ENCODE peak calls at places on chromosomes 16 and 17, in six cellular contexts. One of them, this sample, is unnamed.

GRCh38 chr16:27729516-27730304 is 179.8 kb downstream of the KATNIP start:
- DNase-seq in H1: no peak
- DNase-seq in H9: no peak
- DNase-seq in IMR-90: peak; percentile 55
- DNase-seq in neuronal stem cell: no peak
- DNase-seq in trophoblast cell: no peak
- DNase-seq in this sample: no peak

GRCh38 chr16:16033208-16033717 is 83.8 kb downstream of the ABCC1 start:
- DNase-seq in H1: no peak
- DNase-seq in H9: no peak
- DNase-seq in trophoblast cell: no peak
- DNase-seq in IMR-90: no peak
- DNase-seq in neuronal stem cell: no peak
- DNase-seq in this sample: no peak

GRCh38 chr17:8326591-8327583 is 12.8 kb upstream of the ODF4 start:
- DNase-seq in H1: peak; percentile 74
- DNase-seq in IMR-90: no peak
- DNase-seq in trophoblast cell: no peak
- DNase-seq in neuronal stem cell: no peak
- DNase-seq in H9: no peak
- DNase-seq in this sample: peak; percentile 45

GRCh38 chr17:78899361-78900260 is 3.4 kb downstream of the CEP295NL start:
- DNase-seq in H9: peak; percentile 72
- DNase-seq in IMR-90: no peak
- DNase-seq in H1: peak; percentile 74
- DNase-seq in trophoblast cell: peak; percentile 99
- DNase-seq in neuronal stem cell: no peak
- DNase-seq in this sample: no peak

GRCh38 chr16:30875881-30876791 is 17.7 kb downstream of the BCL7C start:
- DNase-seq in neuronal stem cell: no peak
- DNase-seq in IMR-90: peak; percentile 26
- DNase-seq in trophoblast cell: peak; percentile 92
- DNase-seq in H9: no peak
- DNase-seq in H1: no peak
- DNase-seq in this sample: peak; percentile 1

GRCh38 chr17:81171941-81172340 is 5.9 kb upstream of the AATK start:
- DNase-seq in IMR-90: peak; percentile 13
- DNase-seq in trophoblast cell: no peak
- DNase-seq in H9: no peak
- DNase-seq in H1: no peak
- DNase-seq in neuronal stem cell: no peak
- DNase-seq in this sample: no peak

GRCh38 chr17:32267690-32268205 is 2.1 kb downstream of the RHBDL3 start:
- DNase-seq in IMR-90: no peak
- DNase-seq in trophoblast cell: peak; percentile 31
- DNase-seq in neuronal stem cell: no peak
- DNase-seq in H9: peak; percentile 65
- DNase-seq in H1: peak; percentile 56
- DNase-seq in this sample: peak; percentile 18

GRCh38 chr17:32854177-32854576 is 22.7 kb downstream of the MYO1D start:
- DNase-seq in H1: no peak
- DNase-seq in trophoblast cell: peak; percentile 43
- DNase-seq in neuronal stem cell: no peak
- DNase-seq in H9: no peak
- DNase-seq in IMR-90: no peak
- DNase-seq in this sample: no peak

GRCh38 chr17:48637323-48638260 is 11.4 kb upstream of the HOXB9 start:
- DNase-seq in H1: no peak
- DNase-seq in H9: no peak
- DNase-seq in trophoblast cell: peak; percentile 96
- DNase-seq in IMR-90: peak; percentile 85
- DNase-seq in neuronal stem cell: no peak
- DNase-seq in this sample: peak; percentile 99

GRCh38 chr16:56539667-56540066 is 19.8 kb upstream of the BBS2 start:
- DNase-seq in H9: no peak
- DNase-seq in H1: no peak
- DNase-seq in trophoblast cell: no peak
- DNase-seq in neuronal stem cell: no peak
- DNase-seq in IMR-90: no peak
- DNase-seq in this sample: no peak

GRCh38 chr17:39486242-39486641 is 25.0 kb downstream of the CDK12 start:
- DNase-seq in trophoblast cell: peak; percentile 78
- DNase-seq in H1: no peak
- DNase-seq in H9: no peak
- DNase-seq in IMR-90: peak; percentile 77
- DNase-seq in neuronal stem cell: no peak
- DNase-seq in this sample: peak; percentile 44

GRCh38 chr16:23276821-23277220 is 25.3 kb upstream of the SCNN1B start:
- DNase-seq in neuronal stem cell: no peak
- DNase-seq in H1: no peak
- DNase-seq in IMR-90: no peak
- DNase-seq in H9: no peak
- DNase-seq in trophoblast cell: no peak
- DNase-seq in this sample: no peak

GRCh38 chr17:6524520-6524919 is 31.8 kb downstream of the PITPNM3 start:
- DNase-seq in H9: peak; percentile 10
- DNase-seq in H1: no peak
- DNase-seq in neuronal stem cell: no peak
- DNase-seq in IMR-90: peak; percentile 27
- DNase-seq in trophoblast cell: peak; percentile 4
- DNase-seq in this sample: no peak

GRCh38 chr17:48048321-48049140 is at the start of gene NFE2L1:
- DNase-seq in IMR-90: peak; percentile 90
- DNase-seq in neuronal stem cell: no peak
- DNase-seq in H9: peak; percentile 95
- DNase-seq in H1: no peak
- DNase-seq in trophoblast cell: peak; percentile 71
- DNase-seq in this sample: peak; percentile 95

GRCh38 chr16:12675852-12676251 is 127.8 kb downstream of the CPPED1 start:
- DNase-seq in trophoblast cell: peak; percentile 8
- DNase-seq in H1: no peak
- DNase-seq in IMR-90: peak; percentile 75
- DNase-seq in H9: no peak
- DNase-seq in neuronal stem cell: no peak
- DNase-seq in this sample: peak; percentile 74

GRCh38 chr16:30948087-30948955 is 547 bp upstream of the ORAI3 start:
- DNase-seq in H9: peak; percentile 100
- DNase-seq in neuronal stem cell: peak; percentile 100
- DNase-seq in trophoblast cell: peak; percentile 85
- DNase-seq in H1: peak; percentile 98
- DNase-seq in IMR-90: peak; percentile 96
- DNase-seq in this sample: peak; percentile 100

GRCh38 chr17:21388066-21388465 is 11.9 kb downstream of the KCNJ12 start:
- DNase-seq in neuronal stem cell: no peak
- DNase-seq in H1: no peak
- DNase-seq in IMR-90: no peak
- DNase-seq in H9: no peak
- DNase-seq in trophoblast cell: no peak
- DNase-seq in this sample: no peak

GRCh38 chr17:52147872-52148271 is 10.6 kb downstream of the CA10 start:
- DNase-seq in H1: no peak
- DNase-seq in trophoblast cell: no peak
- DNase-seq in H9: no peak
- DNase-seq in neuronal stem cell: no peak
- DNase-seq in IMR-90: no peak
- DNase-seq in this sample: peak; percentile 55

GRCh38 chr16:70737377-70738082 is 51.7 kb upstream of the MTSS2 start:
- DNase-seq in trophoblast cell: peak; percentile 24
- DNase-seq in H1: no peak
- DNase-seq in neuronal stem cell: no peak
- DNase-seq in H9: no peak
- DNase-seq in IMR-90: peak; percentile 99
- DNase-seq in this sample: peak; percentile 93

GRCh38 chr16:79662673-79663313 is 62.3 kb upstream of the MAF start:
- DNase-seq in H9: no peak
- DNase-seq in neuronal stem cell: no peak
- DNase-seq in trophoblast cell: peak; percentile 5
- DNase-seq in H1: no peak
- DNase-seq in IMR-90: no peak
- DNase-seq in this sample: no peak

GRCh38 chr17:65023791-65024190 is 32.7 kb downstream of the GNA13 start:
- DNase-seq in H1: no peak
- DNase-seq in trophoblast cell: no peak
- DNase-seq in IMR-90: no peak
- DNase-seq in neuronal stem cell: no peak
- DNase-seq in H9: no peak
- DNase-seq in this sample: no peak

GRCh38 chr17:37361543-37361942 is 14.2 kb upstream of the C17orf78 start:
- DNase-seq in H9: no peak
- DNase-seq in neuronal stem cell: no peak
- DNase-seq in H1: no peak
- DNase-seq in IMR-90: no peak
- DNase-seq in trophoblast cell: peak; percentile 50
- DNase-seq in this sample: no peak

GRCh38 chr17:36524428-36524876 is 10.2 kb downstream of the MYO19 start:
- DNase-seq in trophoblast cell: no peak
- DNase-seq in H1: no peak
- DNase-seq in neuronal stem cell: no peak
- DNase-seq in IMR-90: peak; percentile 41
- DNase-seq in H9: no peak
- DNase-seq in this sample: no peak

GRCh38 chr16:63890072-63890471 is 1231.8 kb downstream of the CDH11 start:
- DNase-seq in neuronal stem cell: no peak
- DNase-seq in trophoblast cell: no peak
- DNase-seq in H1: no peak
- DNase-seq in IMR-90: peak; percentile 4
- DNase-seq in H9: no peak
- DNase-seq in this sample: peak; percentile 27

GRCh38 chr17:9905902-9906301 is 831 bp upstream of the RCVRN start:
- DNase-seq in H9: peak; percentile 79
- DNase-seq in neuronal stem cell: no peak
- DNase-seq in H1: peak; percentile 82
- DNase-seq in trophoblast cell: peak; percentile 47
- DNase-seq in IMR-90: no peak
- DNase-seq in this sample: peak; percentile 39

GRCh38 chr17:80068301-80069160 is 32.1 kb downstream of the CCDC40 start:
- DNase-seq in H1: no peak
- DNase-seq in H9: no peak
- DNase-seq in trophoblast cell: peak; percentile 33
- DNase-seq in neuronal stem cell: no peak
- DNase-seq in IMR-90: peak; percentile 89
- DNase-seq in this sample: peak; percentile 85

GRCh38 chr16:69179255-69180010 is 7.5 kb upstream of the SNTB2 start:
- DNase-seq in H9: no peak
- DNase-seq in trophoblast cell: no peak
- DNase-seq in neuronal stem cell: no peak
- DNase-seq in H1: no peak
- DNase-seq in IMR-90: peak; percentile 84
- DNase-seq in this sample: peak; percentile 62

GRCh38 chr16:83312015-83312734 is 495.6 kb upstream of the HSBP1 start:
- DNase-seq in H1: no peak
- DNase-seq in IMR-90: no peak
- DNase-seq in neuronal stem cell: no peak
- DNase-seq in trophoblast cell: no peak
- DNase-seq in H9: no peak
- DNase-seq in this sample: no peak

GRCh38 chr16:89344314-89344828 is 126.9 kb downstream of the ZNF778 start:
- DNase-seq in neuronal stem cell: no peak
- DNase-seq in trophoblast cell: no peak
- DNase-seq in H1: no peak
- DNase-seq in H9: no peak
- DNase-seq in IMR-90: no peak
- DNase-seq in this sample: no peak
- H3K4me2 ChIP-seq in neuronal stem cell: no peak overlapping the region
- H3K4me2 ChIP-seq in trophoblast cell: no peak overlapping the region
- H3K4me2 ChIP-seq in H1: no peak overlapping the region
- H3K4me2 ChIP-seq in H9: no peak overlapping the region
- H3K4me2 ChIP-seq in IMR-90: no peak overlapping the region
- H3K4me2 ChIP-seq in this sample: no peak overlapping the region

GRCh38 chr17:77640242-77640641 is 318.3 kb upstream of the TNRC6C start:
- DNase-seq in trophoblast cell: no peak
- DNase-seq in H9: no peak
- DNase-seq in H1: no peak
- DNase-seq in IMR-90: no peak
- DNase-seq in neuronal stem cell: no peak
- DNase-seq in this sample: no peak
- H4K8ac ChIP-seq in trophoblast cell: no peak overlapping the region
- H4K8ac ChIP-seq in H9: no peak overlapping the region
- H4K8ac ChIP-seq in H1: no peak overlapping the region
- H4K8ac ChIP-seq in IMR-90: no peak overlapping the region
- H4K8ac ChIP-seq in neuronal stem cell: no peak overlapping the region
- H4K8ac ChIP-seq in this sample: no peak overlapping the region

GRCh38 chr17:27650836-27651235 is 19.8 kb downstream of the LGALS9 start:
- DNase-seq in H9: no peak
- DNase-seq in IMR-90: no peak
- DNase-seq in H1: no peak
- DNase-seq in neuronal stem cell: no peak
- DNase-seq in trophoblast cell: no peak
- DNase-seq in this sample: no peak
- H2AFZ ChIP-seq in H9: no peak overlapping the region
- H2AFZ ChIP-seq in IMR-90: peak overlapping the region; percentile 56
- H2AFZ ChIP-seq in H1: no peak overlapping the region
- H2AFZ ChIP-seq in neuronal stem cell: peak overlapping the region; percentile 71
- H2AFZ ChIP-seq in trophoblast cell: no peak overlapping the region
- H2AFZ ChIP-seq in this sample: no peak overlapping the region

GRCh38 chr16:61858996-61859395 is 177.2 kb downstream of the CDH8 start:
- DNase-seq in trophoblast cell: peak; percentile 57
- DNase-seq in IMR-90: no peak
- DNase-seq in neuronal stem cell: no peak
- DNase-seq in H1: no peak
- DNase-seq in H9: no peak
- DNase-seq in this sample: peak; percentile 6
- H3K4me2 ChIP-seq in trophoblast cell: no peak overlapping the region
- H3K4me2 ChIP-seq in IMR-90: no peak overlapping the region
- H3K4me2 ChIP-seq in neuronal stem cell: no peak overlapping the region
- H3K4me2 ChIP-seq in H1: no peak overlapping the region
- H3K4me2 ChIP-seq in H9: no peak overlapping the region
- H3K4me2 ChIP-seq in this sample: no peak overlapping the region

GRCh38 chr16:709651-710499 is 4.3 kb upstream of the FBXL16 start:
- DNase-seq in H9: peak; percentile 50
- DNase-seq in neuronal stem cell: peak; percentile 87
- DNase-seq in H1: no peak
- DNase-seq in IMR-90: peak; percentile 88
- DNase-seq in trophoblast cell: peak; percentile 72
- DNase-seq in this sample: peak; percentile 92
- H4K8ac ChIP-seq in H9: no peak overlapping the region
- H4K8ac ChIP-seq in neuronal stem cell: no peak overlapping the region
- H4K8ac ChIP-seq in H1: peak overlapping the region; percentile 85
- H4K8ac ChIP-seq in IMR-90: no peak overlapping the region
- H4K8ac ChIP-seq in trophoblast cell: no peak overlapping the region
- H4K8ac ChIP-seq in this sample: no peak overlapping the region

GRCh38 chr17:41705271-41705991 is 6.7 kb upstream of the GAST start:
- DNase-seq in H1: peak; percentile 58
- DNase-seq in H9: peak; percentile 73
- DNase-seq in neuronal stem cell: peak; percentile 48
- DNase-seq in IMR-90: peak; percentile 73
- DNase-seq in trophoblast cell: no peak
- DNase-seq in this sample: peak; percentile 74
- H2AFZ ChIP-seq in H1: no peak overlapping the region
- H2AFZ ChIP-seq in H9: no peak overlapping the region
- H2AFZ ChIP-seq in neuronal stem cell: peak overlapping the region; percentile 13
- H2AFZ ChIP-seq in IMR-90: peak overlapping the region; percentile 64
- H2AFZ ChIP-seq in trophoblast cell: no peak overlapping the region
- H2AFZ ChIP-seq in this sample: no peak overlapping the region